ENCODE peak calls at places on chromosomes 1 and 21, in seven cellular contexts. One of them, this sample, is unnamed.

GRCh38 chr1:168628807-168629206 is 52.4 kb downstream of the XCL1 start:
- DNase-seq in IMR-90: peak; percentile 5
- DNase-seq in uterus: no peak
- DNase-seq in testis: no peak
- DNase-seq in body of pancreas: no peak
- DNase-seq in ovary: no peak
- DNase-seq in stomach: no peak
- DNase-seq in this sample: no peak

GRCh38 chr1:89987170-89987819 is 7.6 kb upstream of the ZNF326 start:
- DNase-seq in body of pancreas: peak; percentile 67
- DNase-seq in IMR-90: peak; percentile 80
- DNase-seq in testis: peak; percentile 79
- DNase-seq in ovary: no peak
- DNase-seq in stomach: peak; percentile 51
- DNase-seq in uterus: peak; percentile 27
- DNase-seq in this sample: peak; percentile 36

GRCh38 chr1:61270761-61271411 is 188.5 kb downstream of the NFIA start:
- DNase-seq in body of pancreas: no peak
- DNase-seq in IMR-90: peak; percentile 71
- DNase-seq in stomach: no peak
- DNase-seq in ovary: no peak
- DNase-seq in uterus: no peak
- DNase-seq in testis: no peak
- DNase-seq in this sample: no peak

GRCh38 chr1:157504646-157505045 is 47.7 kb downstream of the FCRL5 start:
- DNase-seq in testis: peak; percentile 34
- DNase-seq in ovary: no peak
- DNase-seq in uterus: no peak
- DNase-seq in stomach: no peak
- DNase-seq in IMR-90: no peak
- DNase-seq in body of pancreas: no peak
- DNase-seq in this sample: no peak

GRCh38 chr1:60255565-60255964 is 182.0 kb upstream of the C1orf87 start:
- DNase-seq in testis: no peak
- DNase-seq in ovary: no peak
- DNase-seq in IMR-90: peak; percentile 1
- DNase-seq in stomach: no peak
- DNase-seq in body of pancreas: no peak
- DNase-seq in uterus: no peak
- DNase-seq in this sample: no peak

GRCh38 chr1:95467036-95467435 is 233.0 kb downstream of the RWDD3 start:
- DNase-seq in testis: no peak
- DNase-seq in body of pancreas: no peak
- DNase-seq in uterus: no peak
- DNase-seq in ovary: no peak
- DNase-seq in stomach: no peak
- DNase-seq in IMR-90: no peak
- DNase-seq in this sample: no peak

GRCh38 chr1:226373376-226373775 is 34.5 kb downstream of the PARP1 start:
- DNase-seq in uterus: no peak
- DNase-seq in IMR-90: no peak
- DNase-seq in stomach: no peak
- DNase-seq in ovary: no peak
- DNase-seq in testis: no peak
- DNase-seq in body of pancreas: no peak
- DNase-seq in this sample: no peak

GRCh38 chr1:203480525-203481084 is 5.0 kb downstream of the PRELP start:
- DNase-seq in body of pancreas: peak; percentile 53
- DNase-seq in IMR-90: peak; percentile 97
- DNase-seq in uterus: peak; percentile 74
- DNase-seq in ovary: peak; percentile 87
- DNase-seq in testis: peak; percentile 60
- DNase-seq in stomach: peak; percentile 86
- DNase-seq in this sample: peak; percentile 68

GRCh38 chr1:37763791-37764741 is 854 bp downstream of the EPHA10 start:
- DNase-seq in ovary: peak; percentile 58
- DNase-seq in testis: peak; percentile 68
- DNase-seq in IMR-90: peak; percentile 37
- DNase-seq in body of pancreas: peak; percentile 43
- DNase-seq in uterus: no peak
- DNase-seq in stomach: no peak
- DNase-seq in this sample: peak; percentile 50

GRCh38 chr1:63829349-63830327 is 55.8 kb downstream of the ROR1 start:
- DNase-seq in IMR-90: no peak
- DNase-seq in body of pancreas: peak; percentile 46
- DNase-seq in testis: no peak
- DNase-seq in stomach: no peak
- DNase-seq in ovary: no peak
- DNase-seq in uterus: no peak
- DNase-seq in this sample: no peak

GRCh38 chr1:112713466-112714312 is 1.4 kb downstream of the PPM1J start:
- DNase-seq in IMR-90: no peak
- DNase-seq in uterus: peak; percentile 24
- DNase-seq in stomach: peak; percentile 83
- DNase-seq in body of pancreas: peak; percentile 77
- DNase-seq in testis: no peak
- DNase-seq in ovary: no peak
- DNase-seq in this sample: no peak

GRCh38 chr21:15093216-15093615 is 28.4 kb upstream of the NRIP1 start:
- DNase-seq in IMR-90: no peak
- DNase-seq in body of pancreas: no peak
- DNase-seq in ovary: no peak
- DNase-seq in uterus: no peak
- DNase-seq in testis: no peak
- DNase-seq in stomach: no peak
- DNase-seq in this sample: no peak

GRCh38 chr1:240030236-240030635 is 61.4 kb upstream of the FMN2 start:
- DNase-seq in ovary: no peak
- DNase-seq in testis: no peak
- DNase-seq in body of pancreas: no peak
- DNase-seq in uterus: no peak
- DNase-seq in IMR-90: peak; percentile 50
- DNase-seq in stomach: no peak
- DNase-seq in this sample: no peak

GRCh38 chr21:44986471-44987291 is 46.9 kb downstream of the SLX9 start:
- DNase-seq in IMR-90: no peak
- DNase-seq in body of pancreas: no peak
- DNase-seq in uterus: peak; percentile 24
- DNase-seq in stomach: no peak
- DNase-seq in ovary: peak; percentile 29
- DNase-seq in testis: no peak
- DNase-seq in this sample: peak; percentile 36

GRCh38 chr1:102098081-102098480 is 101.4 kb upstream of the OLFM3 start:
- DNase-seq in body of pancreas: no peak
- DNase-seq in IMR-90: no peak
- DNase-seq in stomach: no peak
- DNase-seq in ovary: no peak
- DNase-seq in uterus: no peak
- DNase-seq in testis: no peak
- DNase-seq in this sample: no peak

GRCh38 chr21:44299458-44300261 is at the start of gene PFKL:
- DNase-seq in ovary: peak; percentile 82
- DNase-seq in uterus: peak; percentile 70
- DNase-seq in body of pancreas: peak; percentile 77
- DNase-seq in IMR-90: peak; percentile 20
- DNase-seq in stomach: peak; percentile 80
- DNase-seq in testis: peak; percentile 74
- DNase-seq in this sample: peak; percentile 72

GRCh38 chr1:153946622-153947246 is at the start of gene DENND4B:
- DNase-seq in ovary: peak; percentile 90
- DNase-seq in testis: peak; percentile 87
- DNase-seq in IMR-90: peak; percentile 65
- DNase-seq in uterus: peak; percentile 82
- DNase-seq in stomach: peak; percentile 84
- DNase-seq in body of pancreas: peak; percentile 86
- DNase-seq in this sample: peak; percentile 85

GRCh38 chr1:179955731-179956130 is 1.1 kb downstream of the CEP350 start:
- DNase-seq in body of pancreas: no peak
- DNase-seq in ovary: no peak
- DNase-seq in testis: no peak
- DNase-seq in stomach: no peak
- DNase-seq in uterus: no peak
- DNase-seq in IMR-90: no peak
- DNase-seq in this sample: no peak

GRCh38 chr1:197444754-197445153 is 176.7 kb downstream of the CRB1 start:
- DNase-seq in uterus: no peak
- DNase-seq in ovary: no peak
- DNase-seq in testis: no peak
- DNase-seq in stomach: no peak
- DNase-seq in IMR-90: peak; percentile 15
- DNase-seq in body of pancreas: no peak
- DNase-seq in this sample: no peak

GRCh38 chr1:27403065-27403726 is 10.8 kb downstream of the GPR3 start:
- DNase-seq in testis: peak; percentile 56
- DNase-seq in uterus: peak; percentile 84
- DNase-seq in IMR-90: peak; percentile 42
- DNase-seq in ovary: peak; percentile 66
- DNase-seq in body of pancreas: peak; percentile 28
- DNase-seq in stomach: no peak
- DNase-seq in this sample: peak; percentile 81

GRCh38 chr1:206581571-206581981 is 30.7 kb downstream of the EIF2D start:
- DNase-seq in ovary: no peak
- DNase-seq in testis: peak; percentile 51
- DNase-seq in body of pancreas: no peak
- DNase-seq in IMR-90: no peak
- DNase-seq in stomach: no peak
- DNase-seq in uterus: no peak
- DNase-seq in this sample: no peak

GRCh38 chr1:30633294-30633693 is 90.1 kb downstream of the MATN1 start:
- DNase-seq in uterus: no peak
- DNase-seq in ovary: no peak
- DNase-seq in testis: no peak
- DNase-seq in IMR-90: no peak
- DNase-seq in body of pancreas: no peak
- DNase-seq in stomach: no peak
- DNase-seq in this sample: no peak

GRCh38 chr1:222331340-222331739 is 216.6 kb downstream of the HHIPL2 start:
- DNase-seq in stomach: no peak
- DNase-seq in IMR-90: peak; percentile 96
- DNase-seq in testis: no peak
- DNase-seq in ovary: no peak
- DNase-seq in body of pancreas: no peak
- DNase-seq in uterus: no peak
- DNase-seq in this sample: no peak

DNA sequence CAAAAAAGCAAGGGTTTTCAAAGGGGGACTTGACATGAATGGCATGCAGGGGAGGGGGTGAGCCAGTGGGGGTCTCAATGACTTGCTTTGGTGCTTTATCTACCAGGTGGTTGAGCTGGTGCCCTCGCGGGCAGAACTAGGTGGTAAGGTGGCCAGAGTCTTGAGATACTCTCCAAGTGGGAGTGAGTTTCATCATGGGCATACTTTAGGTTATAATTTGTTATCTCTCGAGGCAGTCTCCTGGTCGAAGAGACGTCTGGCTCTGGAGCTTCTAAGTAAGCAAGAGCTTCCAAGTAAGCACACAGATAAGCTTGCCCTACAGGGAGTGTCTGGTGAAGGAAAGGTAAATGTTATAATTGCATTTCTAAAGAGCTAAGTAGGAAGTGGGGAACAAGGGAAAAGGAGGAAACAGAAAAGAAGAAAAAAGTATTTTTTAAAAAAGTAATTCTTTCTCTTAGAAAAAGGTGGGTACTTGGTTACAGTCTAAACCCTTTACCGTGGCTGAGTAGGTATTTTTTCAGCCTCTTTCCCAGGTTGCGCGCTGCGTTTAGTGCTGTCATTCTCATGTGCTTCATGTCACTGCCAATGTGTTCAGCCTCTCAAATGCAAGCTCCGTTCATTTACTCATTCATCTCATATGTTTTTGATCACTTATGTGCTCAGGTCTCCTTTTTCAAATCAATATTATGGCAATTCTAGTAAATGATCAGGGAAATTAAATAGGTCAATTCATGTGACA is 31.6 kb upstream of the DNAJC6 start:
- DNase-seq in uterus: no peak
- DNase-seq in stomach: no peak
- DNase-seq in IMR-90: no peak
- DNase-seq in body of pancreas: no peak
- DNase-seq in ovary: no peak
- DNase-seq in testis: no peak
- DNase-seq in this sample: no peak
- TF ChIP-seq POLR2A in uterus: no peak
- TF ChIP-seq POLR2A in stomach: no peak
- TF ChIP-seq POLR2A in IMR-90: no peak
- TF ChIP-seq POLR2A in body of pancreas: no peak
- TF ChIP-seq POLR2A in ovary: no peak
- TF ChIP-seq POLR2A in testis: no peak
- TF ChIP-seq POLR2A in this sample: no peak

GRCh38 chr1:216785211-216785610 is 62.0 kb upstream of the ESRRG start:
- DNase-seq in IMR-90: no peak
- DNase-seq in body of pancreas: no peak
- DNase-seq in uterus: no peak
- DNase-seq in ovary: no peak
- DNase-seq in testis: no peak
- DNase-seq in stomach: no peak
- DNase-seq in this sample: no peak

GRCh38 chr1:216788671-216789070 is 65.4 kb upstream of the ESRRG start:
- DNase-seq in testis: no peak
- DNase-seq in body of pancreas: no peak
- DNase-seq in ovary: no peak
- DNase-seq in stomach: no peak
- DNase-seq in IMR-90: no peak
- DNase-seq in uterus: no peak
- DNase-seq in this sample: no peak

GRCh38 chr1:216785760-216786159 is 62.5 kb upstream of the ESRRG start:
- DNase-seq in ovary: no peak
- DNase-seq in IMR-90: no peak
- DNase-seq in uterus: no peak
- DNase-seq in testis: no peak
- DNase-seq in stomach: no peak
- DNase-seq in body of pancreas: no peak
- DNase-seq in this sample: no peak
- H3K27ac ChIP-seq in ovary: no peak overlapping the region
- H3K27ac ChIP-seq in IMR-90: no peak overlapping the region
- H3K27ac ChIP-seq in uterus: no peak overlapping the region
- H3K27ac ChIP-seq in testis: no peak overlapping the region
- H3K27ac ChIP-seq in stomach: no peak overlapping the region
- H3K27ac ChIP-seq in body of pancreas: no peak overlapping the region
- H3K27ac ChIP-seq in this sample: no peak overlapping the region

GRCh38 chr21:38948377-38948776 is 142.6 kb downstream of the ETS2 start:
- DNase-seq in body of pancreas: no peak
- DNase-seq in testis: no peak
- DNase-seq in IMR-90: peak; percentile 52
- DNase-seq in ovary: no peak
- DNase-seq in stomach: no peak
- DNase-seq in uterus: no peak
- DNase-seq in this sample: no peak
- TF ChIP-seq POLR2A in body of pancreas: no peak
- TF ChIP-seq POLR2A in testis: no peak
- TF ChIP-seq POLR2A in IMR-90: no peak
- TF ChIP-seq POLR2A in ovary: no peak
- TF ChIP-seq POLR2A in stomach: no peak
- TF ChIP-seq POLR2A in uterus: no peak
- TF ChIP-seq POLR2A in this sample: no peak

DNA sequence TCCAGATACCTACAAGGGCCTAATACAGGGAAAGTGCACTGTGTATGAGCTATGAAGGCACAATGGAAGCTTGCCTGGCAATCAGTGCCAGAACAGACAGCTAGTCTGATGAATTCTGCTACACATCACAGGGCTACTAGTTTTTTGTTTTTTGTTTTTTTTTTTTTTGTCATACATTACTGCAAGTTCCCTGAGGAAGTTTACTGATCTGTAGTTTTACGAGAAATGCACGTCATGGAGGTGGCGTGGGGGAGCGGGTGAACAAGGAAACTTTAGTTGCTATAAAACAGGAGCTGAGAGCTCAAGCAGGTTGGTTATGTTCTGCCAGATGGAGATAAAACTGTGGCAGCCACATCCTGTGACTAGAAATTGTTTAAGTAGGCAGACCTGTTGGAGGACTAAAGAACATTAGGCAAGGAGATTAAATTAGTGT is 17.7 kb downstream of the PTPRC start:
- DNase-seq in IMR-90: no peak
- DNase-seq in uterus: no peak
- DNase-seq in stomach: peak; percentile 40
- DNase-seq in body of pancreas: peak; percentile 11
- DNase-seq in ovary: no peak
- DNase-seq in testis: peak; percentile 51
- DNase-seq in this sample: no peak
- H3K27ac ChIP-seq in IMR-90: peak overlapping the region; percentile 70
- H3K27ac ChIP-seq in uterus: no peak overlapping the region
- H3K27ac ChIP-seq in stomach: no peak overlapping the region
- H3K27ac ChIP-seq in body of pancreas: no peak overlapping the region
- H3K27ac ChIP-seq in ovary: no peak overlapping the region
- H3K27ac ChIP-seq in testis: no peak overlapping the region
- H3K27ac ChIP-seq in this sample: no peak overlapping the region

This sample was measured in heart left ventricle.